ENCODE peak calls at places on chromosomes 16 and 17, in seven cellular contexts. One of them, this sample, is unnamed. For H3K4me1, the result is how much of the 10 kb centered on the place peaks cover.

GRCh38 chr17:12789075-12789975 is at the start of gene ARHGAP44:
- DNase-seq in HCT116: peak
- DNase-seq in OCI-LY7: peak
- DNase-seq in PC-3: peak
- DNase-seq in GM23338: peak
- DNase-seq in MM.1S: no peak
- DNase-seq in H9: peak
- DNase-seq in this sample: peak

GRCh38 chr16:81499576-81500380 is 55.2 kb downstream of the CMIP start:
- DNase-seq in HCT116: no peak
- DNase-seq in OCI-LY7: no peak
- DNase-seq in PC-3: no peak
- DNase-seq in GM23338: no peak
- DNase-seq in MM.1S: no peak
- DNase-seq in H9: no peak
- DNase-seq in this sample: no peak

GRCh38 chr17:81944858-81945257 is 2.2 kb downstream of the MYADML2 start:
- DNase-seq in HCT116: no peak
- DNase-seq in OCI-LY7: no peak
- DNase-seq in PC-3: no peak
- DNase-seq in GM23338: no peak
- DNase-seq in MM.1S: no peak
- DNase-seq in H9: no peak
- DNase-seq in this sample: no peak

GRCh38 chr17:76529643-76530488 is 7.6 kb downstream of the CYGB start:
- DNase-seq in HCT116: no peak
- DNase-seq in OCI-LY7: peak
- DNase-seq in PC-3: no peak
- DNase-seq in GM23338: no peak
- DNase-seq in MM.1S: no peak
- DNase-seq in H9: no peak
- DNase-seq in this sample: peak

GRCh38 chr17:82753201-82753464 is 1.3 kb downstream of the TBCD start:
- DNase-seq in HCT116: no peak
- DNase-seq in OCI-LY7: no peak
- DNase-seq in PC-3: no peak
- DNase-seq in GM23338: peak
- DNase-seq in MM.1S: no peak
- DNase-seq in H9: no peak
- DNase-seq in this sample: no peak

GRCh38 chr16:85355515-85355837 is 243.2 kb upstream of the CIBAR2 start:
- DNase-seq in HCT116: no peak
- DNase-seq in OCI-LY7: no peak
- DNase-seq in PC-3: no peak
- DNase-seq in GM23338: no peak
- DNase-seq in MM.1S: no peak
- DNase-seq in H9: no peak
- DNase-seq in this sample: no peak

GRCh38 chr17:75271233-75271954 is 363 bp upstream of the MIF4GD start:
- DNase-seq in HCT116: no peak
- DNase-seq in OCI-LY7: peak
- DNase-seq in PC-3: peak
- DNase-seq in GM23338: peak
- DNase-seq in MM.1S: peak
- DNase-seq in H9: peak
- DNase-seq in this sample: peak

GRCh38 chr17:31388770-31389672 is 2.5 kb upstream of the RAB11FIP4 start:
- DNase-seq in HCT116: no peak
- DNase-seq in OCI-LY7: peak
- DNase-seq in PC-3: peak
- DNase-seq in GM23338: peak
- DNase-seq in MM.1S: peak
- DNase-seq in H9: peak
- DNase-seq in this sample: no peak

GRCh38 chr17:80789356-80789902 is 202.2 kb upstream of the CHMP6 start:
- DNase-seq in HCT116: peak
- DNase-seq in OCI-LY7: peak
- DNase-seq in PC-3: peak
- DNase-seq in GM23338: no peak
- DNase-seq in MM.1S: no peak
- DNase-seq in H9: peak
- DNase-seq in this sample: peak

GRCh38 chr17:55540414-55541091 is 29.3 kb upstream of the SMIM36 start:
- DNase-seq in HCT116: no peak
- DNase-seq in OCI-LY7: no peak
- DNase-seq in PC-3: peak
- DNase-seq in GM23338: no peak
- DNase-seq in MM.1S: no peak
- DNase-seq in H9: no peak
- DNase-seq in this sample: peak

GRCh38 chr17:69269174-69269998 is 40.8 kb upstream of the ABCA10 start:
- DNase-seq in HCT116: no peak
- DNase-seq in OCI-LY7: no peak
- DNase-seq in PC-3: peak
- DNase-seq in GM23338: no peak
- DNase-seq in MM.1S: no peak
- DNase-seq in H9: no peak
- DNase-seq in this sample: peak

GRCh38 chr16:23171234-23171948 is 11.2 kb upstream of the SCNN1G start:
- DNase-seq in HCT116: no peak
- DNase-seq in OCI-LY7: no peak
- DNase-seq in PC-3: peak
- DNase-seq in GM23338: no peak
- DNase-seq in MM.1S: no peak
- DNase-seq in H9: no peak
- DNase-seq in this sample: peak

GRCh38 chr17:79659376-79659775 is 48.5 kb upstream of the RBFOX3 start:
- DNase-seq in HCT116: no peak
- DNase-seq in OCI-LY7: no peak
- DNase-seq in PC-3: no peak
- DNase-seq in GM23338: no peak
- DNase-seq in MM.1S: no peak
- DNase-seq in H9: peak
- DNase-seq in this sample: no peak

GRCh38 chr16:22977294-22977697 is 163.3 kb downstream of the HS3ST2 start:
- DNase-seq in HCT116: peak
- DNase-seq in OCI-LY7: peak
- DNase-seq in PC-3: peak
- DNase-seq in GM23338: peak
- DNase-seq in MM.1S: peak
- DNase-seq in H9: no peak
- DNase-seq in this sample: no peak

GRCh38 chr17:39543176-39543575 is 64.5 kb downstream of the NEUROD2 start:
- DNase-seq in HCT116: no peak
- DNase-seq in OCI-LY7: no peak
- DNase-seq in PC-3: no peak
- DNase-seq in GM23338: no peak
- DNase-seq in MM.1S: no peak
- DNase-seq in H9: no peak
- DNase-seq in this sample: no peak

GRCh38 chr16:64282181-64282580 is 839.7 kb downstream of the CDH11 start:
- DNase-seq in HCT116: no peak
- DNase-seq in OCI-LY7: no peak
- DNase-seq in PC-3: no peak
- DNase-seq in GM23338: no peak
- DNase-seq in MM.1S: no peak
- DNase-seq in H9: no peak
- DNase-seq in this sample: no peak

GRCh38 chr17:71363661-71364060 is 757.2 kb upstream of the SOX9 start:
- DNase-seq in HCT116: no peak
- DNase-seq in OCI-LY7: no peak
- DNase-seq in PC-3: no peak
- DNase-seq in GM23338: no peak
- DNase-seq in MM.1S: no peak
- DNase-seq in H9: no peak
- DNase-seq in this sample: no peak

GRCh38 chr17:14209215-14209614 is 27.4 kb downstream of the CDRT15 start:
- DNase-seq in HCT116: peak
- DNase-seq in OCI-LY7: no peak
- DNase-seq in PC-3: no peak
- DNase-seq in GM23338: no peak
- DNase-seq in MM.1S: no peak
- DNase-seq in H9: no peak
- DNase-seq in this sample: no peak

GRCh38 chr16:12091569-12092346 is 115.2 kb downstream of the SNX29 start:
- DNase-seq in HCT116: no peak
- DNase-seq in OCI-LY7: no peak
- DNase-seq in PC-3: peak
- DNase-seq in GM23338: no peak
- DNase-seq in MM.1S: no peak
- DNase-seq in H9: no peak
- DNase-seq in this sample: no peak

GRCh38 chr16:74862743-74863244 is 88.2 kb upstream of the FA2H start:
- DNase-seq in HCT116: peak
- DNase-seq in OCI-LY7: peak
- DNase-seq in PC-3: peak
- DNase-seq in GM23338: peak
- DNase-seq in MM.1S: peak
- DNase-seq in H9: no peak
- DNase-seq in this sample: peak

GRCh38 chr17:46774108-46774737 is 44.3 kb downstream of the WNT3 start:
- DNase-seq in HCT116: no peak
- DNase-seq in OCI-LY7: no peak
- DNase-seq in PC-3: no peak
- DNase-seq in GM23338: no peak
- DNase-seq in MM.1S: no peak
- DNase-seq in H9: peak
- DNase-seq in this sample: no peak

GRCh38 chr17:45117848-45118646 is 14.3 kb downstream of the PLCD3 start:
- DNase-seq in HCT116: no peak
- DNase-seq in OCI-LY7: no peak
- DNase-seq in PC-3: no peak
- DNase-seq in GM23338: no peak
- DNase-seq in MM.1S: no peak
- DNase-seq in H9: no peak
- DNase-seq in this sample: no peak

GRCh38 chr16:47986031-47986430 is 169.8 kb downstream of the ABCC12 start:
- DNase-seq in HCT116: no peak
- DNase-seq in OCI-LY7: no peak
- DNase-seq in PC-3: no peak
- DNase-seq in GM23338: no peak
- DNase-seq in MM.1S: no peak
- DNase-seq in H9: no peak
- DNase-seq in this sample: no peak

GRCh38 chr17:48426019-48426418 is 4.0 kb downstream of the SKAP1 start:
- DNase-seq in HCT116: no peak
- DNase-seq in OCI-LY7: no peak
- DNase-seq in PC-3: no peak
- DNase-seq in GM23338: no peak
- DNase-seq in MM.1S: no peak
- DNase-seq in H9: no peak
- DNase-seq in this sample: no peak

GRCh38 chr17:48416971-48417370 is 13.0 kb downstream of the SKAP1 start:
- DNase-seq in HCT116: no peak
- DNase-seq in OCI-LY7: no peak
- DNase-seq in PC-3: no peak
- DNase-seq in GM23338: no peak
- DNase-seq in MM.1S: peak
- DNase-seq in H9: no peak
- DNase-seq in this sample: no peak

GRCh38 chr17:48420823-48421222 is 9.2 kb downstream of the SKAP1 start:
- DNase-seq in HCT116: no peak
- DNase-seq in OCI-LY7: no peak
- DNase-seq in PC-3: no peak
- DNase-seq in GM23338: no peak
- DNase-seq in MM.1S: no peak
- DNase-seq in H9: no peak
- DNase-seq in this sample: no peak
- H2AFZ ChIP-seq in HCT116: no peak
- H2AFZ ChIP-seq in OCI-LY7: no peak
- H2AFZ ChIP-seq in PC-3: no peak
- H2AFZ ChIP-seq in GM23338: peak
- H2AFZ ChIP-seq in MM.1S: no peak
- H2AFZ ChIP-seq in H9: no peak
- H2AFZ ChIP-seq in this sample: no peak

GRCh38 chr17:65194670-65195334 is 57.6 kb downstream of the RGS9 start:
- DNase-seq in HCT116: no peak
- DNase-seq in OCI-LY7: no peak
- DNase-seq in PC-3: no peak
- DNase-seq in GM23338: peak
- DNase-seq in MM.1S: no peak
- DNase-seq in H9: peak
- DNase-seq in this sample: no peak

GRCh38 chr17:65198653-65199382 is 61.6 kb downstream of the RGS9 start:
- DNase-seq in HCT116: peak
- DNase-seq in OCI-LY7: peak
- DNase-seq in PC-3: peak
- DNase-seq in GM23338: peak
- DNase-seq in MM.1S: peak
- DNase-seq in H9: no peak
- DNase-seq in this sample: peak

GRCh38 chr17:65196617-65197016 is 59.4 kb downstream of the RGS9 start:
- DNase-seq in HCT116: no peak
- DNase-seq in OCI-LY7: no peak
- DNase-seq in PC-3: no peak
- DNase-seq in GM23338: no peak
- DNase-seq in MM.1S: no peak
- DNase-seq in H9: no peak
- DNase-seq in this sample: no peak

GRCh38 chr17:65193305-65194293 is 56.4 kb downstream of the RGS9 start:
- DNase-seq in HCT116: no peak
- DNase-seq in OCI-LY7: no peak
- DNase-seq in PC-3: no peak
- DNase-seq in GM23338: no peak
- DNase-seq in MM.1S: no peak
- DNase-seq in H9: no peak
- DNase-seq in this sample: no peak

GRCh38 chr17:65195716-65196115 is 58.5 kb downstream of the RGS9 start:
- DNase-seq in HCT116: no peak
- DNase-seq in OCI-LY7: no peak
- DNase-seq in PC-3: no peak
- DNase-seq in GM23338: no peak
- DNase-seq in MM.1S: no peak
- DNase-seq in H9: no peak
- DNase-seq in this sample: no peak
- H3K4me1 ChIP-seq in HCT116: under half
- H3K4me1 ChIP-seq in OCI-LY7: under half
- H3K4me1 ChIP-seq in PC-3: under half
- H3K4me1 ChIP-seq in GM23338: under half
- H3K4me1 ChIP-seq in MM.1S: under half
- H3K4me1 ChIP-seq in H9: under half
- H3K4me1 ChIP-seq in this sample: under half

GRCh38 chr16:87580855-87581261 is 21.4 kb upstream of the JPH3 start:
- DNase-seq in HCT116: no peak
- DNase-seq in OCI-LY7: no peak
- DNase-seq in PC-3: peak
- DNase-seq in GM23338: peak
- DNase-seq in MM.1S: no peak
- DNase-seq in H9: no peak
- DNase-seq in this sample: peak
- H2AFZ ChIP-seq in HCT116: no peak
- H2AFZ ChIP-seq in OCI-LY7: no peak
- H2AFZ ChIP-seq in PC-3: no peak
- H2AFZ ChIP-seq in GM23338: no peak
- H2AFZ ChIP-seq in MM.1S: no peak
- H2AFZ ChIP-seq in H9: no peak
- H2AFZ ChIP-seq in this sample: no peak

DNA sequence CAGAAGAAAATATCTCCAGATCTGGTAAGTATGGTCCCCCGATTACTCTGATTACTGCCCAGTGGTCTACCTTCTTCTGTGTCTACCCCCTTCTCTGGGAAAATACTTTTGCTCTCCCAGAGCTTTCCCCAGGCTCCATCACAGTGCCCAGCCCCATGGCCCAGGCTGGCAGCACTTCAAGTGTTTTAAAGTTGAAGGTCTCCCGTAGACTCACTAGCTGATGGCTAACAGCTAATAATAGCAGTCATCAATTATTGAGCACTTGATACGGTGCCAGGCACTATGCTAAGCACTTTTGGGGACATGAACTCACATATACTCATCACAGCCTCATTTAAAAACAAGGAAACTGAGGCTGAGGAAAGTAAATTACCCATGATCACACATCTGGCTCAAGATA is 33.4 kb downstream of the DCUN1D3 start:
- DNase-seq in HCT116: no peak
- DNase-seq in OCI-LY7: no peak
- DNase-seq in PC-3: no peak
- DNase-seq in GM23338: no peak
- DNase-seq in MM.1S: no peak
- DNase-seq in H9: no peak
- DNase-seq in this sample: no peak
- H3K4me1 ChIP-seq in HCT116: half or more
- H3K4me1 ChIP-seq in OCI-LY7: under half
- H3K4me1 ChIP-seq in PC-3: under half
- H3K4me1 ChIP-seq in GM23338: under half
- H3K4me1 ChIP-seq in MM.1S: under half
- H3K4me1 ChIP-seq in H9: under half
- H3K4me1 ChIP-seq in this sample: under half